ENCODE peak calls at places on chromosomes 1 and 21, in eight cellular contexts. R is HTR-8/SVneo; X is activated effector memory CD4-positive, alpha-beta T cell treated with anti-CD3 and anti-CD28 coated beads, Interleukin-2, amount 50 U/mL, for 16 hours; V is fibroblast of lung; L is ovary; C is CD8-positive, alpha-beta memory T cell; N is M059J; E is iris pigment epithelial cell. I is an unnamed sample.

GRCh38 chr1:112298558-112298957 is 97.5 kb upstream of the CTTNBP2NL start:
- DNase-seq in R (peak), V (peak), N (peak), L (no peak), X (no peak), C (peak), E (peak), I (peak)

GRCh38 chr1:246632584-246633168 is 66.4 kb downstream of the CNST start:
- DNase-seq in N (peak), V (peak), C (no peak), L (no peak), R (peak), E (peak), X (no peak), I (no peak)

GRCh38 chr1:109488696-109489095 is 5.0 kb downstream of the ATXN7L2 start:
- DNase-seq in L (no peak), N (no peak), R (no peak), X (no peak), C (no peak), E (no peak), V (no peak), I (no peak)

GRCh38 chr1:204286841-204287387 is 72.8 kb downstream of the PLEKHA6 start:
- DNase-seq in X (peak), R (peak), L (no peak), V (no peak), C (peak), N (peak), E (no peak), I (no peak)

GRCh38 chr1:164689672-164690655 is 131.0 kb downstream of the PBX1 start:
- DNase-seq in C (no peak), L (no peak), E (no peak), R (no peak), V (no peak), N (no peak), X (no peak), I (peak)

GRCh38 chr1:226862900-226863299 is 7.5 kb upstream of the PSEN2 start:
- DNase-seq in X (no peak), V (peak), L (no peak), C (no peak), E (peak), R (no peak), N (peak), I (no peak)

GRCh38 chr1:27355683-27356082 is 11.1 kb downstream of the MAP3K6 start:
- DNase-seq in V (no peak), C (no peak), R (no peak), N (no peak), L (no peak), X (no peak), E (no peak), I (no peak)

GRCh38 chr1:216905052-216905580 is 181.9 kb upstream of the ESRRG start:
- DNase-seq in N (no peak), C (no peak), V (no peak), R (no peak), L (no peak), X (no peak), E (no peak), I (no peak)

GRCh38 chr1:109307363-109308021 is 681 bp upstream of the MYBPHL start:
- DNase-seq in R (peak), X (no peak), L (no peak), V (no peak), C (no peak), N (no peak), E (no peak), I (peak)

GRCh38 chr21:46185717-46186116 is 1.5 kb upstream of the SPATC1L start:
- DNase-seq in N (no peak), E (no peak), L (no peak), X (no peak), R (no peak), V (no peak), C (no peak), I (no peak)

GRCh38 chr1:53121319-53122172 is 20.9 kb downstream of the SLC1A7 start:
- DNase-seq in L (peak), R (peak), V (peak), X (no peak), C (no peak), N (peak), E (peak), I (peak)

GRCh38 chr1:112317140-112317539 is 78.9 kb upstream of the CTTNBP2NL start:
- DNase-seq in L (no peak), X (no peak), R (no peak), E (no peak), V (no peak), N (no peak), C (no peak), I (peak)

GRCh38 chr1:94901841-94902240 is 25.1 kb downstream of the CNN3 start:
- DNase-seq in N (no peak), X (no peak), E (no peak), V (peak), L (no peak), C (no peak), R (no peak), I (no peak)

GRCh38 chr1:181350146-181350545 is 133.2 kb upstream of the CACNA1E start:
- DNase-seq in C (no peak), L (no peak), R (no peak), E (no peak), N (no peak), V (no peak), X (no peak), I (no peak)

GRCh38 chr1:32969556-32969955 is 4.9 kb upstream of the RNF19B start:
- DNase-seq in V (peak), X (no peak), L (no peak), E (no peak), R (no peak), C (no peak), N (no peak), I (no peak)

GRCh38 chr1:225737179-225737578 is 40.4 kb upstream of the SRP9 start:
- DNase-seq in V (no peak), E (no peak), L (no peak), R (peak), C (no peak), X (no peak), N (peak), I (no peak)

GRCh38 chr1:24872446-24872845 is 57.6 kb downstream of the RUNX3 start:
- DNase-seq in L (no peak), C (no peak), N (no peak), R (no peak), V (no peak), X (peak), E (no peak), I (no peak)

I was measured in NCI-H82.